ENCODE peak calls at places on chromosomes 1 and 21, in five cellular contexts. X is heart right ventricle, I is astrocyte of the hippocampus, Q is hepatic stellate cell, C is A549. N is an unnamed sample.

GRCh38 chr1:37068897-37069296 is 34.6 kb upstream of the GRIK3 start:
- DNase-seq in I (no peak), C (no peak), Q (no peak), X (no peak), N (no peak)

GRCh38 chr1:156129687-156130577 is 15.4 kb downstream of the LMNA start:
- DNase-seq in X (peak), C (peak), Q (peak), I (peak), N (peak)

GRCh38 chr21:46083271-46084040 is 14.5 kb upstream of the COL6A2 start:
- DNase-seq in C (no peak), I (no peak), Q (no peak), X (no peak), N (peak)

GRCh38 chr1:150809651-150810050 is 1.6 kb upstream of the CTSK start:
- DNase-seq in I (peak), C (no peak), Q (no peak), X (no peak), N (no peak)

GRCh38 chr1:19921310-19921709 is 2.1 kb downstream of the PLA2G2E start:
- DNase-seq in Q (no peak), I (no peak), C (no peak), X (no peak), N (no peak)

GRCh38 chr1:39992229-39992628 is 37.3 kb downstream of the MFSD2A start:
- DNase-seq in Q (no peak), I (no peak), C (no peak), X (no peak), N (no peak)

GRCh38 chr1:60870269-60870668 is 212.1 kb upstream of the NFIA start:
- DNase-seq in X (no peak), C (no peak), Q (no peak), I (no peak), N (no peak)

GRCh38 chr1:218330043-218330623 is 15.0 kb upstream of the TGFB2 start:
- DNase-seq in X (no peak), I (peak), C (peak), Q (peak), N (peak)

GRCh38 chr1:174965006-174965971 is 34.5 kb upstream of the CACYBP start:
- DNase-seq in I (no peak), X (no peak), Q (no peak), C (no peak), N (no peak)

GRCh38 chr1:183932412-183932811 is 105.1 kb downstream of the COLGALT2 start:
- DNase-seq in C (no peak), Q (peak), X (peak), I (peak), N (no peak)

GRCh38 chr1:183590225-183591191 is at the start of gene NCF2:
- DNase-seq in C (no peak), I (no peak), Q (no peak), X (no peak), N (no peak)

GRCh38 chr1:43835141-43836021 is 98.2 kb upstream of the ARTN start:
- DNase-seq in Q (peak), I (peak), X (no peak), C (no peak), N (no peak)

GRCh38 chr1:54137532-54138061 is 15.2 kb downstream of the CDCP2 start:
- DNase-seq in X (no peak), I (peak), C (no peak), Q (peak), N (no peak)

GRCh38 chr1:182430263-182431068 is 19.5 kb upstream of the RGSL1 start:
- DNase-seq in I (no peak), X (no peak), C (no peak), Q (no peak), N (no peak)

GRCh38 chr1:34709547-34709946 is 45.3 kb upstream of the GJB5 start:
- DNase-seq in I (peak), Q (no peak), C (peak), X (no peak), N (no peak)

N was measured in HEK293T.